ENCODE peak calls at places on chromosomes 13 and 19, in nine cellular contexts. T is fibroblast of lung; Y is AG10803; Z is HuH-7; F is NCI-H510A treated with DMSO at 0.1 percent for 48 hours; V is OCI-LY7; A is stimulated activated CD4-positive, alpha-beta T cell treated with anti-CD3 and anti-CD28 coated beads, Interleukin-12 subunit alpha, Interleukin-12 subunit beta, amount 100 ng/mL, for 4 hours; W is left lung; G is adipocyte. R is an unnamed sample.

GRCh38 chr13:22041741-22042140 is 370.9 kb downstream of the FGF9 start:
- DNase-seq in G (no peak), Y (no peak), W (no peak), Z (no peak), T (no peak), A (no peak), V (no peak), F (no peak), R (no peak)

GRCh38 chr13:75294110-75294509 is 187.9 kb downstream of the TBC1D4 start:
- DNase-seq in F (no peak), T (no peak), G (no peak), W (no peak), A (no peak), V (no peak), Z (no peak), Y (no peak), R (no peak)

GRCh38 chr19:31214997-31215396 is 134.2 kb downstream of the TSHZ3 start:
- DNase-seq in V (no peak), A (no peak), T (peak), Y (no peak), G (no peak), F (no peak), W (no peak), Z (no peak), R (no peak)

GRCh38 chr13:110826861-110827672 is 87.8 kb downstream of the ANKRD10 start:
- DNase-seq in G (no peak), A (no peak), V (no peak), T (no peak), W (no peak), Z (no peak), Y (no peak), F (no peak), R (no peak)

GRCh38 chr13:27619711-27620376 is 485 bp downstream of the LNX2 start:
- DNase-seq in G (no peak), W (no peak), A (peak), Z (peak), F (no peak), T (peak), Y (peak), V (peak), R (peak)

GRCh38 chr13:98450012-98450411 is 126.9 kb downstream of the STK24 start:
- DNase-seq in G (no peak), Z (no peak), A (no peak), V (no peak), Y (no peak), W (no peak), T (no peak), F (no peak), R (no peak)

GRCh38 chr19:9917322-9917721 is 19.0 kb downstream of the OLFM2 start:
- DNase-seq in V (peak), F (no peak), Z (peak), G (peak), T (peak), A (no peak), W (no peak), Y (peak), R (peak)

GRCh38 chr13:44440046-44440608 is 66.5 kb downstream of the SERP2 start:
- DNase-seq in W (no peak), T (peak), V (no peak), Z (no peak), G (no peak), A (no peak), F (no peak), Y (no peak), R (no peak)

GRCh38 chr19:14061081-14061749 is 661 bp downstream of the PALM3 start:
- DNase-seq in Y (no peak), T (peak), A (no peak), F (no peak), V (no peak), G (no peak), W (no peak), Z (no peak), R (no peak)

GRCh38 chr19:5172859-5173577 is 167.6 kb downstream of the PTPRS start:
- DNase-seq in V (no peak), A (no peak), Y (peak), F (no peak), G (peak), W (no peak), T (peak), Z (no peak), R (peak)

R was measured in EH.